ENCODE peak calls at places on chromosomes 13 and 19, in four cellular contexts. P is cardiac septum, Z is HTR-8/SVneo, E is neural crest cell. U is an unnamed sample.

GRCh38 chr13:20824762-20825161 is 51.0 kb upstream of the EEF1AKMT1 start:
- DNase-seq in E (no peak), P (no peak), Z (no peak), U (no peak)

GRCh38 chr19:33740811-33741396 is 55.8 kb upstream of the KCTD15 start:
- DNase-seq in E (peak; percentile 70), P (no peak), Z (peak; percentile 56), U (peak; percentile 36)

GRCh38 chr13:30572859-30573275 is 44.9 kb upstream of the USPL1 start:
- DNase-seq in E (no peak), P (no peak), Z (no peak), U (peak; percentile 40)

GRCh38 chr19:48501446-48501960 is 10.1 kb downstream of the LMTK3 start:
- DNase-seq in E (no peak), P (no peak), Z (no peak), U (no peak)

GRCh38 chr13:23979361-23980159 is 82.3 kb upstream of the C1QTNF9B start:
- DNase-seq in P (peak; percentile 89), E (peak; percentile 55), Z (peak; percentile 57), U (peak; percentile 9)

GRCh38 chr13:93248627-93249047 is 22.0 kb downstream of the GPC6 start:
- DNase-seq in Z (no peak), E (peak; percentile 24), P (no peak), U (peak; percentile 78)

GRCh38 chr19:28242317-28242927 is 970.5 kb downstream of the UQCRFS1 start:
- DNase-seq in P (no peak), Z (no peak), E (peak; percentile 46), U (no peak)

GRCh38 chr13:107200491-107200890 is 632.6 kb upstream of the ARGLU1 start:
- DNase-seq in E (no peak), Z (no peak), P (no peak), U (no peak)

GRCh38 chr19:14496849-14497346 is 971 bp upstream of the GIPC1 start:
- DNase-seq in P (no peak), Z (no peak), E (no peak), U (no peak)

GRCh38 chr19:6402834-6403608 is 10.1 kb upstream of the GTF2F1 start:
- DNase-seq in E (peak; percentile 53), P (no peak), Z (no peak), U (no peak)

GRCh38 chr19:36488816-36489138 is 584 bp downstream of the ZNF566 start:
- DNase-seq in E (no peak), Z (peak; percentile 26), P (no peak), U (no peak)

GRCh38 chr13:57128909-57129308 is 11.8 kb upstream of the PRR20A start:
- DNase-seq in P (no peak), Z (no peak), E (no peak), U (no peak)

GRCh38 chr13:98363326-98363725 is 186.3 kb upstream of the RNF113B start:
- DNase-seq in E (no peak), P (peak; percentile 12), Z (no peak), U (no peak)

GRCh38 chr13:25440081-25440480 is 68.3 kb downstream of the ATP8A2 start:
- DNase-seq in E (no peak), Z (no peak), P (no peak), U (no peak)

GRCh38 chr13:29607465-29607864 is 12.0 kb upstream of the SLC7A1 start:
- DNase-seq in Z (no peak), P (no peak), E (no peak), U (no peak)

GRCh38 chr19:57947088-57947418 is 453 bp downstream of the ZNF256 start:
- DNase-seq in Z (no peak), P (no peak), E (no peak), U (no peak)

GRCh38 chr19:49712397-49712859 is 21.5 kb downstream of the CPT1C start:
- DNase-seq in Z (peak; percentile 17), P (no peak), E (peak; percentile 28), U (peak; percentile 72)

GRCh38 chr19:49438261-49438660 is 3.1 kb downstream of the SLC17A7 start:
- DNase-seq in E (no peak), P (no peak), Z (no peak), U (no peak)

GRCh38 chr19:35786299-35787160 is 11.2 kb downstream of the ARHGAP33 start:
- DNase-seq in P (no peak), E (no peak), Z (no peak), U (no peak)

GRCh38 chr13:48493851-48494250 is 39.0 kb downstream of the RCBTB2 start:
- DNase-seq in Z (no peak), E (no peak), P (no peak), U (no peak)